ENCODE peak calls at places on chromosome 6, in six cellular contexts. R is T follicular helper cell, E is putamen, D is NCI-H2171 treated with DMSO at 0.1 percent for 48 hours, O is NCI-H1417, P is non-pigmented ciliary epithelial cell. K is an unnamed sample.

GRCh38 chr6:161744211-161745067 is 470.6 kb upstream of the AGPAT4 start:
- DNase-seq in R (no peak), E (no peak), D (no peak), O (no peak), P (no peak), K (no peak)

GRCh38 chr6:56759521-56759920 is 116.8 kb upstream of the DST start:
- DNase-seq in R (no peak), E (no peak), D (no peak), O (no peak), P (no peak), K (no peak)

GRCh38 chr6:105981002-105981887 is 104.9 kb upstream of the PRDM1 start:
- DNase-seq in R (no peak), E (no peak), D (no peak), O (no peak), P (no peak), K (no peak)

GRCh38 chr6:77326029-77326428 is 137.3 kb downstream of the HTR1B start:
- DNase-seq in R (no peak), E (no peak), D (no peak), O (no peak), P (no peak), K (no peak)

GRCh38 chr6:8633762-8634161 is 198.4 kb upstream of the SLC35B3 start:
- DNase-seq in R (no peak), E (no peak), D (no peak), O (no peak), P (no peak), K (no peak)

GRCh38 chr6:31170600-31170881 is at the start of gene POU5F1:
- DNase-seq in R (no peak), E (no peak), D (no peak), O (no peak), P (no peak), K (no peak)

GRCh38 chr6:155709262-155709661 is 253.6 kb upstream of the NOX3 start:
- DNase-seq in R (no peak), E (no peak), D (no peak), O (no peak), P (no peak), K (no peak)

GRCh38 chr6:44627091-44627878 is 239.8 kb downstream of the CDC5L start:
- DNase-seq in R (no peak), E (no peak), D (no peak), O (no peak), P (no peak), K (peak; percentile 15)

GRCh38 chr6:157822221-157823000 is 635 bp upstream of the SNX9 start:
- DNase-seq in R (peak; percentile 5), E (no peak), D (no peak), O (no peak), P (no peak), K (no peak)

K was measured in iPS DF 19.7.